ENCODE peak calls at places on chromosomes 6 and 20, in nine cellular contexts. L is A549, A is Peyer's patch, X is Caco-2, T is MM.1S, B is psoas muscle, Z is GM12878, D is OCI-LY7, V is left ventricle myocardium inferior. G is an unnamed sample.

GRCh38 chr20:58312836-58313235 is 3.3 kb downstream of the RAB22A start:
- DNase-seq in L (no peak), A (no peak), X (no peak), T (no peak), B (no peak), Z (no peak), D (no peak), V (no peak), G (no peak)

GRCh38 chr6:149586149-149586548 is 20.0 kb downstream of the GINM1 start:
- DNase-seq in L (peak; percentile 6), A (no peak), X (no peak), T (no peak), B (no peak), Z (no peak), D (no peak), V (no peak), G (no peak)

GRCh38 chr6:140571139-140571538 is 1196.7 kb upstream of the CITED2 start:
- DNase-seq in L (no peak), A (no peak), X (no peak), T (no peak), B (no peak), Z (no peak), D (no peak), V (no peak), G (no peak)

GRCh38 chr6:66161546-66162108 is 454.6 kb upstream of the EYS start:
- DNase-seq in L (no peak), A (no peak), X (no peak), T (no peak), B (no peak), Z (no peak), D (no peak), V (no peak), G (no peak)

GRCh38 chr6:1872649-1873131 is 263.0 kb downstream of the FOXC1 start:
- DNase-seq in L (no peak), A (no peak), X (no peak), T (no peak), B (peak; percentile 30), Z (no peak), D (no peak), V (no peak), G (peak; percentile 83)

GRCh38 chr20:45111799-45112471 is 3.0 kb downstream of the WFDC5 start:
- DNase-seq in L (peak; percentile 20), A (no peak), X (peak; percentile 53), T (no peak), B (no peak), Z (no peak), D (peak; percentile 61), V (no peak), G (no peak)

GRCh38 chr6:44122821-44123220 is 4.4 kb downstream of the MRPL14 start:
- DNase-seq in L (no peak), A (no peak), X (no peak), T (peak; percentile 54), B (no peak), Z (peak; percentile 25), D (peak; percentile 12), V (no peak), G (no peak)

GRCh38 chr6:162403031-162403430 is 324.5 kb downstream of the PRKN start:
- DNase-seq in L (no peak), A (no peak), X (no peak), T (no peak), B (no peak), Z (no peak), D (no peak), V (no peak), G (no peak)

GRCh38 chr20:39800548-39800947 is 838.4 kb downstream of the DHX35 start:
- DNase-seq in L (peak; percentile 26), A (no peak), X (no peak), T (peak; percentile 17), B (peak; percentile 58), Z (peak; percentile 26), D (no peak), V (peak; percentile 56), G (peak; percentile 76)

GRCh38 chr6:144737998-144738397 is 452.9 kb downstream of the UTRN start:
- DNase-seq in L (no peak), A (no peak), X (no peak), T (no peak), B (no peak), Z (no peak), D (no peak), V (no peak), G (no peak)

GRCh38 chr6:113352029-113352801 is 504.9 kb upstream of the MARCKS start:
- DNase-seq in L (peak; percentile 92), A (no peak), X (peak; percentile 90), T (no peak), B (no peak), Z (no peak), D (no peak), V (no peak), G (peak; percentile 73)

GRCh38 chr20:6613280-6613861 is 154.1 kb upstream of the BMP2 start:
- DNase-seq in L (no peak), A (no peak), X (no peak), T (no peak), B (no peak), Z (no peak), D (no peak), V (no peak), G (no peak)

GRCh38 chr20:64083380-64084208 is 604 bp downstream of the LKAAEAR1 start:
- DNase-seq in L (peak; percentile 87), A (peak; percentile 75), X (peak; percentile 94), T (peak; percentile 68), B (peak; percentile 73), Z (no peak), D (peak; percentile 66), V (peak; percentile 77), G (peak; percentile 82)
- H3K4me3 ChIP-seq in L (peak overlapping the region; percentile 71), A (peak overlapping the region; percentile 55), X (peak overlapping the region; percentile 63), T (peak overlapping the region; percentile 48), B (peak overlapping the region; percentile 67), Z (peak overlapping the region; percentile 57), D (peak overlapping the region; percentile 45), V (peak overlapping the region; percentile 73), G (peak overlapping the region; percentile 48)

DNA sequence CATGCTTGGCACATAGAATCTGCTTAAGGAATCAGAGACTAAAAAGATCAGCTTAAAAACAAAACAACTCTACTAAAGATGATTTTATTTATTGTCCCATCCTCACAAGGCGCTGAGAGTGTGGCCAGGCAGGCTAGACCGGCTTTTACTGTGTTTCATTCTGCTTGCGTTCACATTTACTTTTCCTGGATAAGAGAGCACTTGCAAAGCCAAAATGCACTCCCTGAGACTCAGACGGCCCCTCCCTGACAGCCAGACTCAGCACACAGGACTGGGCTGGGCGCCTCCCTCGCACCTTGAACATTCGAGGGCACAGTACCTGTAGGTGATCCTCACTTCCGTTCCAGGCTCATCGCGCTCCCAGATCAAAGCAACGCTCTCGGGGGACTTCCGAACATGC is 10.2 kb downstream of the ACSS1 start:
- DNase-seq in L (no peak), A (peak; percentile 66), X (no peak), T (no peak), B (no peak), Z (no peak), D (no peak), V (no peak), G (no peak)
- H3K4me1 ChIP-seq in L (peaks cover 4% of the 10 kb centered on the region), A (peaks cover 13% of the 10 kb centered on the region), X (no peaks in the 10 kb centered on the region), T (peaks cover 5% of the 10 kb centered on the region), B (peaks cover 95% of the 10 kb centered on the region), Z (peaks cover 28% of the 10 kb centered on the region), D (peaks cover 14% of the 10 kb centered on the region), V (peaks cover 98% of the 10 kb centered on the region), G (no peaks in the 10 kb centered on the region)

DNA sequence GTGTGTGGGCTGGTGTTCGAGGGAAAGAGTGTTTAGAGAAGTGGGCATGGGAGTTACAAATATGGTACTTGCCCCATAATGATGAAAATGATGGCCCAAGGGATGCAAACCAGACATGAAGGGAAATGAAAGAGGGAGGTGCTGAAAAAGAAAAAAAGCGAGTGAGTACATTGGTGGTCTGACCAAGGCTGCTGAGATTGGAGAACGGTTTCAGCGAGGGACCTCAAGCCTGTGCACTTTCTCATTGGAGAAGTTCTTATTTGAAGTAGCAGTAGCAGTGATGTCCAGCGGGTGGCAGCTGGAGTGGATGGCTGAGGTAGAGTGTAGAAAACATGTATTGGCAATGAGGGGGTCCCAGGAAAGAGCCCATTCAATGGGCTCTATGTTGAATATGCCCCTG is 54.8 kb downstream of the TNFAIP3 start:
- DNase-seq in L (no peak), A (no peak), X (no peak), T (no peak), B (no peak), Z (no peak), D (no peak), V (no peak), G (no peak)
- TF ChIP-seq CTCF in L (no peak), A (no peak), X (peak; percentile 29), T (peak; percentile 34), B (peak; percentile 12), Z (peak; percentile 33), D (no peak), V (no peak), G (peak; percentile 17)

GRCh38 chr6:155143610-155144106 is 120.2 kb upstream of the CLDN20 start:
- DNase-seq in L (no peak), A (no peak), X (no peak), T (no peak), B (no peak), Z (no peak), D (no peak), V (no peak), G (peak; percentile 40)
- H3K4me3 ChIP-seq in L (no peak overlapping the region), A (no peak overlapping the region), X (no peak overlapping the region), T (no peak overlapping the region), B (peak overlapping the region; percentile 33), Z (peak overlapping the region; percentile 22), D (peak overlapping the region; percentile 37), V (peak overlapping the region; percentile 34), G (no peak overlapping the region)

GRCh38 chr20:25032065-25032477 is 25.9 kb downstream of the ACSS1 start:
- DNase-seq in L (no peak), A (no peak), X (no peak), T (no peak), B (peak; percentile 8), Z (no peak), D (no peak), V (no peak), G (no peak)
- H3K4me1 ChIP-seq in L (no peaks in the 10 kb centered on the region), A (no peaks in the 10 kb centered on the region), X (peaks cover 24% of the 10 kb centered on the region), T (peaks cover 17% of the 10 kb centered on the region), B (peaks cover 43% of the 10 kb centered on the region), Z (peaks cover 13% of the 10 kb centered on the region), D (peaks cover 18% of the 10 kb centered on the region), V (peaks cover 82% of the 10 kb centered on the region), G (no peaks in the 10 kb centered on the region)

G was measured in cardiac muscle cell.